ENCODE peak calls at places on chromosomes 3 and 15, in eight cellular contexts. One of them, this sample, is unnamed.
A peak's percentile ranks its signal among the peaks of the same experiment; 100 is the strongest.

GRCh38 chr3:152385761-152386160 is 117.0 kb downstream of the MBNL1 start:
- DNase-seq in HL-60: no peak
- DNase-seq in osteocyte: no peak
- DNase-seq in PC-9: no peak
- DNase-seq in uterus: no peak
- DNase-seq in bronchial epithelial cell: no peak
- DNase-seq in nephron progenitor cell: no peak
- DNase-seq in fibroblast of lung: peak; percentile 91
- DNase-seq in this sample: no peak

GRCh38 chr15:89341316-89342005 is 6.8 kb upstream of the POLG start:
- DNase-seq in PC-9: peak; percentile 36
- DNase-seq in osteocyte: no peak
- DNase-seq in fibroblast of lung: no peak
- DNase-seq in HL-60: no peak
- DNase-seq in uterus: no peak
- DNase-seq in nephron progenitor cell: no peak
- DNase-seq in bronchial epithelial cell: no peak
- DNase-seq in this sample: no peak

GRCh38 chr15:57019496-57020160 is 101.2 kb downstream of the TCF12 start:
- DNase-seq in uterus: no peak
- DNase-seq in fibroblast of lung: peak; percentile 33
- DNase-seq in PC-9: no peak
- DNase-seq in nephron progenitor cell: no peak
- DNase-seq in HL-60: no peak
- DNase-seq in bronchial epithelial cell: no peak
- DNase-seq in osteocyte: no peak
- DNase-seq in this sample: no peak

GRCh38 chr15:64092075-64092820 is 1.4 kb downstream of the CIAO2A start:
- DNase-seq in HL-60: no peak
- DNase-seq in PC-9: no peak
- DNase-seq in fibroblast of lung: no peak
- DNase-seq in bronchial epithelial cell: no peak
- DNase-seq in nephron progenitor cell: no peak
- DNase-seq in osteocyte: no peak
- DNase-seq in uterus: no peak
- DNase-seq in this sample: no peak

GRCh38 chr3:34676431-34676830 is 878.0 kb downstream of the PDCD6IP start:
- DNase-seq in uterus: no peak
- DNase-seq in fibroblast of lung: peak; percentile 62
- DNase-seq in bronchial epithelial cell: peak; percentile 46
- DNase-seq in PC-9: no peak
- DNase-seq in HL-60: no peak
- DNase-seq in nephron progenitor cell: no peak
- DNase-seq in osteocyte: no peak
- DNase-seq in this sample: no peak

GRCh38 chr15:58701376-58701775 is 48.1 kb downstream of the ADAM10 start:
- DNase-seq in osteocyte: no peak
- DNase-seq in uterus: no peak
- DNase-seq in PC-9: no peak
- DNase-seq in nephron progenitor cell: no peak
- DNase-seq in fibroblast of lung: no peak
- DNase-seq in HL-60: no peak
- DNase-seq in bronchial epithelial cell: no peak
- DNase-seq in this sample: no peak

GRCh38 chr15:76636059-76636458 is 269.1 kb downstream of the SCAPER start:
- DNase-seq in nephron progenitor cell: no peak
- DNase-seq in HL-60: no peak
- DNase-seq in uterus: no peak
- DNase-seq in osteocyte: no peak
- DNase-seq in bronchial epithelial cell: no peak
- DNase-seq in fibroblast of lung: no peak
- DNase-seq in PC-9: no peak
- DNase-seq in this sample: no peak

GRCh38 chr15:96626936-96627577 is 296.6 kb downstream of the NR2F2 start:
- DNase-seq in PC-9: no peak
- DNase-seq in nephron progenitor cell: no peak
- DNase-seq in HL-60: no peak
- DNase-seq in bronchial epithelial cell: no peak
- DNase-seq in fibroblast of lung: no peak
- DNase-seq in osteocyte: no peak
- DNase-seq in uterus: peak; percentile 37
- DNase-seq in this sample: no peak

GRCh38 chr15:70586241-70586640 is 177.1 kb downstream of the UACA start:
- DNase-seq in bronchial epithelial cell: no peak
- DNase-seq in fibroblast of lung: no peak
- DNase-seq in uterus: no peak
- DNase-seq in HL-60: no peak
- DNase-seq in PC-9: no peak
- DNase-seq in nephron progenitor cell: no peak
- DNase-seq in osteocyte: no peak
- DNase-seq in this sample: no peak

GRCh38 chr15:70584441-70584837 is 178.9 kb downstream of the UACA start:
- DNase-seq in fibroblast of lung: no peak
- DNase-seq in osteocyte: no peak
- DNase-seq in uterus: no peak
- DNase-seq in nephron progenitor cell: no peak
- DNase-seq in bronchial epithelial cell: no peak
- DNase-seq in PC-9: no peak
- DNase-seq in HL-60: no peak
- DNase-seq in this sample: no peak

GRCh38 chr15:70582143-70582945 is 181.0 kb downstream of the UACA start:
- DNase-seq in uterus: no peak
- DNase-seq in osteocyte: no peak
- DNase-seq in HL-60: no peak
- DNase-seq in bronchial epithelial cell: no peak
- DNase-seq in nephron progenitor cell: no peak
- DNase-seq in PC-9: no peak
- DNase-seq in fibroblast of lung: peak; percentile 71
- DNase-seq in this sample: no peak

GRCh38 chr15:70585707-70586034 is 177.7 kb downstream of the UACA start:
- DNase-seq in bronchial epithelial cell: no peak
- DNase-seq in nephron progenitor cell: no peak
- DNase-seq in uterus: no peak
- DNase-seq in osteocyte: no peak
- DNase-seq in fibroblast of lung: no peak
- DNase-seq in HL-60: no peak
- DNase-seq in PC-9: no peak
- DNase-seq in this sample: no peak

DNA sequence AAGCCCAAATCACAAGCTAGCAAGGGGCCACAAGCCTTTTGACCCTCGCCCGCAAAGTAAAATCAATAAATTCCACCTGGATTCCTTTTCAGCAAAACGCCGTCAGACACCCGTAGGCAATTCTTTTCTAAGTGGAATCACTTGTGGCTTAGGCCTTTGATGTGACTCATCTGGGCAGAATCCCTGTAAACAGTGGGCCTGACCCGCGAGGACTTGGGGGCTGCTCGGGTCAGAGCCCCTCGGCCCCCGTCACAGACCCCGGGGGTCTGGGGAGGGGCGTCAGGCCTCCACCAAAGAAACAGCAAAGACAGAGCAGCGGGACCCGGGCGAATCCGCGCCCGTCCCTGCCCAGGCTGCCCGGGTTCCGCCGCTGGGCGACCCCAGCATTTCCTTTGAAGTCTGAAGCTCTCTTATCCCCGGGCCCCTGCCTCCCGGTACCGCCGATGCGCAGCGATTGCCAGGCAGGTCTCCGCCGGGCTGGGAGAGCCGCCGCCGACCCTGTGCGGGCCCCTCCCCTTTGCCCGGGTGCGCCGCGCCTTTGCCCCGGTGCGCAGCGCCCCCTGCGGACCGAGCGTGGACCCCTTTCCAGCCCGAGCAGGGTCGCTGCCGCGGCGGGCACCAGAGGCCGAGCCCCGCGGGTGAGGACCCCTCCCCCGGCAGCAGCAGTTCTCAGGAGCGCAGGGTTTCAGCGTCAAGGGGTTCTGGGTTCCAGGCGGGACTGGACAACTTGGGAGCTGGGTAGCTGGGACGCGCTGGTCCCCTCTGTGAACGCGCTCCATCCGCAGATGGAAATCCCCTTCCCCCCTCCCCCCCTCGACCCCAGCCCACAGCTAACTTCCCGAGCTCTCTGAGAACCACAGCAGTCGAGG is 178.3 kb downstream of the UACA start:
- DNase-seq in fibroblast of lung: peak; percentile 73
- DNase-seq in nephron progenitor cell: peak; percentile 85
- DNase-seq in HL-60: no peak
- DNase-seq in osteocyte: no peak
- DNase-seq in PC-9: peak; percentile 71
- DNase-seq in bronchial epithelial cell: peak; percentile 51
- DNase-seq in uterus: no peak
- DNase-seq in this sample: no peak
- TF ChIP-seq CTCF in fibroblast of lung: peak; percentile 45
- TF ChIP-seq CTCF in nephron progenitor cell: peak; percentile 62
- TF ChIP-seq CTCF in HL-60: no peak
- TF ChIP-seq CTCF in osteocyte: peak; percentile 65
- TF ChIP-seq CTCF in PC-9: peak; percentile 74
- TF ChIP-seq CTCF in bronchial epithelial cell: peak; percentile 55
- TF ChIP-seq CTCF in uterus: peak; percentile 31
- TF ChIP-seq CTCF in this sample: peak; percentile 21

GRCh38 chr3:99502871-99503270 is 135.5 kb upstream of the COL8A1 start:
- DNase-seq in nephron progenitor cell: no peak
- DNase-seq in fibroblast of lung: peak; percentile 23
- DNase-seq in PC-9: no peak
- DNase-seq in HL-60: no peak
- DNase-seq in uterus: no peak
- DNase-seq in bronchial epithelial cell: peak; percentile 7
- DNase-seq in osteocyte: no peak
- DNase-seq in this sample: no peak

GRCh38 chr3:99498544-99499234 is 139.7 kb upstream of the COL8A1 start:
- DNase-seq in fibroblast of lung: peak; percentile 51
- DNase-seq in HL-60: no peak
- DNase-seq in uterus: no peak
- DNase-seq in bronchial epithelial cell: no peak
- DNase-seq in nephron progenitor cell: no peak
- DNase-seq in osteocyte: no peak
- DNase-seq in PC-9: no peak
- DNase-seq in this sample: no peak

GRCh38 chr3:99503350-99503749 is 135.0 kb upstream of the COL8A1 start:
- DNase-seq in osteocyte: no peak
- DNase-seq in HL-60: no peak
- DNase-seq in PC-9: no peak
- DNase-seq in bronchial epithelial cell: peak; percentile 10
- DNase-seq in uterus: peak; percentile 35
- DNase-seq in fibroblast of lung: peak; percentile 20
- DNase-seq in nephron progenitor cell: no peak
- DNase-seq in this sample: no peak

GRCh38 chr3:99500485-99500884 is 137.9 kb upstream of the COL8A1 start:
- DNase-seq in HL-60: no peak
- DNase-seq in nephron progenitor cell: no peak
- DNase-seq in PC-9: no peak
- DNase-seq in fibroblast of lung: no peak
- DNase-seq in osteocyte: no peak
- DNase-seq in bronchial epithelial cell: no peak
- DNase-seq in uterus: no peak
- DNase-seq in this sample: no peak

DNA sequence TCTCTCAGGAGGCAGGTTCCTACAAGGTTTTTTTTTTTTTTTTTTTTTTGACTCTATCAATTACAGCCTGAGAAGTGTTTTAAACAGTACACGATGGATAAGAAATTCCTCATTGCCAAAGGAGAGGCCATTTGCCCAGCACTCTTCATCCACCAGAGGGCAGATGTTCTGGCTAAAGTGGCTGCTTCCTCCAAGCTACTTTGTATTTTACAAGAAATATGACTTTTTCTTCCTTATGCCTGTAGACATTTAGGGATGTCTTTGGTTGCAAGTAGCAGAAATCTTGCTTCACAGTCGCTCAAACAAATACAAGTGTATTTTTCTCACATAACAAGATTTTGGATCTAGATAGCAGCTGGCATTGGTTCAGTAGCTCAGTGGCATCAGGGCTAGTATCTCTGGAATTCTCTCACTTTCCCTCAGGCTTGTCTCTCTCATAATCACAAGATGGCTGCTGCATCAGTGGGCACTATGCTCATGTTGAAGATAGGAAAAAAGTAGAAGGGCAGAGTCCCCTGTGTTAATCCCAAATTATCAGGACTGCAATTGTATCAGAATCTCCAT is 139.1 kb upstream of the COL8A1 start:
- DNase-seq in fibroblast of lung: peak; percentile 54
- DNase-seq in uterus: peak; percentile 32
- DNase-seq in PC-9: peak; percentile 46
- DNase-seq in bronchial epithelial cell: peak; percentile 55
- DNase-seq in nephron progenitor cell: peak; percentile 30
- DNase-seq in HL-60: peak; percentile 28
- DNase-seq in osteocyte: no peak
- DNase-seq in this sample: no peak
- TF ChIP-seq CTCF in fibroblast of lung: peak; percentile 93
- TF ChIP-seq CTCF in uterus: peak; percentile 49
- TF ChIP-seq CTCF in PC-9: peak; percentile 86
- TF ChIP-seq CTCF in bronchial epithelial cell: peak; percentile 81
- TF ChIP-seq CTCF in nephron progenitor cell: peak; percentile 81
- TF ChIP-seq CTCF in HL-60: peak; percentile 70
- TF ChIP-seq CTCF in osteocyte: peak; percentile 79
- TF ChIP-seq CTCF in this sample: peak; percentile 67

GRCh38 chr3:14431556-14431927 is 29.1 kb downstream of the SLC6A6 start:
- DNase-seq in HL-60: peak; percentile 87
- DNase-seq in nephron progenitor cell: no peak
- DNase-seq in fibroblast of lung: no peak
- DNase-seq in bronchial epithelial cell: no peak
- DNase-seq in osteocyte: no peak
- DNase-seq in uterus: no peak
- DNase-seq in PC-9: no peak
- DNase-seq in this sample: no peak
- TF ChIP-seq CTCF in HL-60: no peak
- TF ChIP-seq CTCF in nephron progenitor cell: no peak
- TF ChIP-seq CTCF in fibroblast of lung: no peak
- TF ChIP-seq CTCF in bronchial epithelial cell: no peak
- TF ChIP-seq CTCF in osteocyte: no peak
- TF ChIP-seq CTCF in uterus: no peak
- TF ChIP-seq CTCF in PC-9: no peak
- TF ChIP-seq CTCF in this sample: no peak

DNA sequence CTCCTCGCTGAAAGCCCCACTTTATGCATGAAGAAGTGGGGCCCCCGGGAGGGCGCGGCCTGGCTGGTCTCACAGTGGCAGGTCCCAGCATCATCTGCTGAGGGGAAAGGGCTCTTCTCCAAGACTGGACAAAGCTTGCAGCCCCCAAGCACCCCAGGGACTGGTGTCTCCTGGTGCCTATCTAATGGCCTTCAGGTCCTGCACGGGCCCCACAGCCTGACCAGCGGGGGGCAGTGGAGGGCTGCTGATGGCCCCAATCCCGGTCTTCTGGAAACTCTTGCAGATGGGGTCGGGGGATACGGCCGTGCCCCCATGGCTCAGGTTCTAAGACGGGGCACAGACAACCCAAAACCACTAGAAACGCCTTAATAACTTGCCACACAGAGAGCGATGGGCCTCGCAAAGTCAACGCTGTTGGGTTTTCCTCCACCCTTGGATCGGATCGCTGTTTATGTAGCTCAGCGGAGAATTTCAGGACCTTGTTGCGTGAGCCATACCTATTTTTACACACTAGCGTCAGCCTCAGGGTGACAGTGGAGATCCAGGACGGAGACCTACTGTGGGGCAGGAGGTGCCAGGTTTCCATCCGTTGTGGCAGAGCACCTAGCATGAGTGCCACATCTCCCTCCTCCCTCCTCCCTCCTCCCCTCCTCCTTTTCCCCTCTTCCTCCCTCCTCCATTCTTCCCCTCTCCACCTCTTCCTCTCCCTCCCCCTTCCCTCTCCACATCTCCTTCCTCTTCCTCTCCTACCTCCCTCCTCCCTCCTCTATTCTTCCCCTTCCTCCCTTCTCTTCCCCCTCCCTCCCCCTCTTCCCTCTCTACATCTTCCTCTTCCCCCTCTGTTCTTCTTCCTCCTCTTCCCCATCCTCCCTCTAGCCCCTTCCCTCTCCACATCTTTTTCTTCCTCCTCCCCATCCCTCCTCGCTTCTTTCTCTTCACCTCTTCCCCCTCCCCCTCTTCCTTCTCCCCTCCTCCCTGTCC is 79.3 kb upstream of the ALDH1L1 start:
- DNase-seq in PC-9: peak; percentile 31
- DNase-seq in HL-60: no peak
- DNase-seq in bronchial epithelial cell: peak; percentile 25
- DNase-seq in uterus: peak; percentile 58
- DNase-seq in osteocyte: no peak
- DNase-seq in fibroblast of lung: no peak
- DNase-seq in nephron progenitor cell: peak; percentile 59
- DNase-seq in this sample: peak; percentile 78
- TF ChIP-seq CTCF in PC-9: peak; percentile 47
- TF ChIP-seq CTCF in HL-60: no peak
- TF ChIP-seq CTCF in bronchial epithelial cell: peak; percentile 75
- TF ChIP-seq CTCF in uterus: peak; percentile 62
- TF ChIP-seq CTCF in osteocyte: peak; percentile 53
- TF ChIP-seq CTCF in fibroblast of lung: peak; percentile 57
- TF ChIP-seq CTCF in nephron progenitor cell: peak; percentile 55
- TF ChIP-seq CTCF in this sample: peak; percentile 83

This sample was measured in dorsolateral prefrontal cortex.